ENCODE peak calls at places on chromosomes 13 and 19, in eight cellular contexts. Y is activated effector memory CD4-positive, alpha-beta T cell treated with anti-CD3 and anti-CD28 coated beads, Interleukin-2, amount 50 U/mL, for 16 hours; T is T-helper 2 cell; N is left colon; B is T-helper 9 cell; L is fibroblast of pulmonary artery; K is NCI-H774; D is activated naive CD4-positive, alpha-beta T cell. O is an unnamed sample.

GRCh38 chr19:19451429-19452240 is 46.2 kb downstream of the GATAD2A start:
- DNase-seq in L (no peak), Y (peak), K (no peak), N (no peak), B (no peak), T (peak), D (no peak), O (peak)

GRCh38 chr19:46611791-46612190 is 10.7 kb downstream of the CALM3 start:
- DNase-seq in D (no peak), K (no peak), T (no peak), N (no peak), L (no peak), B (no peak), Y (no peak), O (no peak)

GRCh38 chr13:36332986-36333385 is 13.2 kb downstream of the SPART start:
- DNase-seq in D (no peak), T (no peak), B (no peak), K (no peak), Y (no peak), N (no peak), L (peak), O (no peak)

GRCh38 chr13:36998624-36999041 is 507 bp downstream of the ALG5 start:
- DNase-seq in T (peak), B (peak), K (no peak), L (no peak), D (no peak), N (peak), Y (peak), O (peak)

GRCh38 chr19:53333071-53333465 is 481 bp upstream of the ZNF845 start:
- DNase-seq in L (no peak), K (peak), T (peak), B (peak), N (peak), Y (peak), D (peak), O (peak)

GRCh38 chr13:53782400-53783030 is 753.9 kb downstream of the OLFM4 start:
- DNase-seq in D (no peak), K (peak), N (peak), T (peak), Y (no peak), L (peak), B (no peak), O (no peak)

GRCh38 chr19:40671404-40671803 is 19.0 kb downstream of the NUMBL start:
- DNase-seq in N (no peak), D (no peak), T (no peak), B (no peak), Y (no peak), L (no peak), K (no peak), O (no peak)

GRCh38 chr19:35397064-35397463 is 26.2 kb downstream of the GPR42 start:
- DNase-seq in T (no peak), Y (no peak), N (no peak), B (no peak), L (no peak), K (no peak), D (no peak), O (no peak)

GRCh38 chr13:54449922-54450321 is 1421.3 kb downstream of the OLFM4 start:
- DNase-seq in Y (no peak), K (no peak), D (no peak), L (no peak), T (no peak), B (no peak), N (no peak), O (no peak)

GRCh38 chr19:5287066-5287465 is 53.5 kb downstream of the PTPRS start:
- DNase-seq in L (no peak), B (no peak), T (no peak), N (no peak), Y (no peak), K (no peak), D (no peak), O (no peak)

GRCh38 chr19:30091856-30092255 is 149.8 kb downstream of the URI1 start:
- DNase-seq in L (no peak), D (no peak), B (no peak), K (no peak), N (no peak), T (no peak), Y (no peak), O (no peak)

GRCh38 chr13:62167650-62168172 is 752.1 kb upstream of the PCDH20 start:
- DNase-seq in Y (no peak), D (no peak), K (no peak), B (no peak), N (no peak), L (no peak), T (no peak), O (no peak)

GRCh38 chr13:73162912-73163911 is 104.4 kb downstream of the KLF5 start:
- DNase-seq in K (no peak), B (no peak), D (no peak), L (no peak), T (no peak), Y (no peak), N (no peak), O (no peak)

GRCh38 chr19:10286803-10287737 is at the start of gene ICAM4:
- DNase-seq in D (no peak), N (peak), Y (peak), T (peak), B (no peak), K (no peak), L (peak), O (no peak)

GRCh38 chr13:39244561-39245230 is 206.4 kb downstream of the NHLRC3 start:
- DNase-seq in Y (no peak), K (no peak), B (no peak), L (no peak), N (no peak), T (peak), D (no peak), O (no peak)

GRCh38 chr19:47275866-47276461 is 1.3 kb downstream of the INAFM1 start:
- DNase-seq in L (peak), Y (no peak), N (no peak), K (no peak), T (no peak), D (no peak), B (no peak), O (no peak)

GRCh38 chr19:47493378-47494210 is 9.6 kb upstream of the KPTN start:
- DNase-seq in T (no peak), L (no peak), N (no peak), Y (no peak), D (no peak), K (no peak), B (no peak), O (no peak)

GRCh38 chr19:37867831-37868230 is 38.6 kb downstream of the WDR87 start:
- DNase-seq in D (no peak), Y (no peak), L (peak), T (no peak), N (no peak), B (no peak), K (no peak), O (no peak)

GRCh38 chr13:27968316-27969072 is 621 bp downstream of the CDX2 start:
- DNase-seq in L (no peak), Y (no peak), K (no peak), B (no peak), N (no peak), T (peak), D (no peak), O (no peak)

GRCh38 chr13:76336889-76337844 is 549.0 kb downstream of the KCTD12 start:
- DNase-seq in T (no peak), K (no peak), N (no peak), Y (no peak), B (no peak), D (no peak), L (no peak), O (no peak)

GRCh38 chr13:19618925-19619324 is 14.5 kb upstream of the MPHOSPH8 start:
- DNase-seq in T (peak), N (no peak), B (no peak), K (no peak), D (no peak), Y (no peak), L (peak), O (no peak)

GRCh38 chr19:43798546-43799409 is 3.5 kb downstream of the LYPD5 start:
- DNase-seq in B (peak), Y (peak), L (no peak), D (no peak), T (peak), K (peak), N (peak), O (peak)

GRCh38 chr13:43107780-43108179 is 84.4 kb downstream of the DNAJC15 start:
- DNase-seq in Y (no peak), T (no peak), D (no peak), L (no peak), K (no peak), B (no peak), N (no peak), O (no peak)

GRCh38 chr13:111111376-111111937 is 3.7 kb upstream of the ARHGEF7 start:
- DNase-seq in B (no peak), K (no peak), D (no peak), Y (no peak), N (no peak), T (no peak), L (no peak), O (no peak)

GRCh38 chr19:46299695-46300094 is 2.9 kb downstream of the HIF3A start:
- DNase-seq in K (no peak), T (no peak), Y (no peak), B (no peak), L (no peak), N (no peak), D (no peak), O (no peak)

GRCh38 chr19:35868172-35868822 is at the start of gene APLP1:
- DNase-seq in T (peak), B (peak), L (peak), D (no peak), N (peak), K (peak), Y (peak), O (peak)

GRCh38 chr19:43759515-43759914 is 4.8 kb upstream of the SMG9 start:
- DNase-seq in B (no peak), D (no peak), N (no peak), L (no peak), Y (no peak), T (no peak), K (no peak), O (no peak)

GRCh38 chr19:4713384-4713951 is 10.2 kb downstream of the DPP9 start:
- DNase-seq in L (peak), Y (no peak), N (peak), D (no peak), B (no peak), K (no peak), T (no peak), O (no peak)

GRCh38 chr19:2540646-2541454 is 64.9 kb downstream of the GADD45B start:
- DNase-seq in K (no peak), D (no peak), B (no peak), T (no peak), L (peak), Y (no peak), N (peak), O (no peak)

GRCh38 chr19:10817291-10818038 is 18.5 kb downstream of the TMED1 start:
- DNase-seq in Y (no peak), L (peak), B (no peak), N (peak), D (no peak), K (no peak), T (no peak), O (no peak)

GRCh38 chr19:17953316-17953801 is 13.5 kb upstream of the KCNN1 start:
- DNase-seq in Y (peak), L (no peak), T (no peak), B (no peak), N (no peak), D (no peak), K (no peak), O (no peak)

GRCh38 chr13:112779856-112780604 is 90.2 kb downstream of the ATP11A start:
- DNase-seq in N (no peak), L (no peak), T (no peak), D (no peak), K (no peak), Y (peak), B (no peak), O (no peak)